ENCODE peak calls at places on chromosomes 4 and X, in four cellular contexts. One of them, this sample, is unnamed.
A peak's percentile ranks its signal among the peaks of the same experiment; 100 is the strongest.

GRCh38 chrX:56853436-56853835 is 124.4 kb downstream of the NBDY start:
- DNase-seq in HT-29: no peak
- DNase-seq in activated CD8-positive, alpha-beta memory T cell treated with anti-CD3 and anti-CD28 coated beads for 1 hour: no peak
- DNase-seq in T follicular helper cell: no peak
- DNase-seq in this sample: no peak

GRCh38 chrX:114800719-114801118 is 216.7 kb downstream of the IL13RA2 start:
- DNase-seq in HT-29: peak; percentile 16
- DNase-seq in activated CD8-positive, alpha-beta memory T cell treated with anti-CD3 and anti-CD28 coated beads for 1 hour: no peak
- DNase-seq in T follicular helper cell: no peak
- DNase-seq in this sample: no peak

GRCh38 chr4:146334862-146335449 is 120.6 kb downstream of the REELD1 start:
- DNase-seq in HT-29: no peak
- DNase-seq in activated CD8-positive, alpha-beta memory T cell treated with anti-CD3 and anti-CD28 coated beads for 1 hour: no peak
- DNase-seq in T follicular helper cell: no peak
- DNase-seq in this sample: no peak

GRCh38 chrX:11290673-11291072 is 2.5 kb upstream of the AMELX start:
- DNase-seq in HT-29: no peak
- DNase-seq in activated CD8-positive, alpha-beta memory T cell treated with anti-CD3 and anti-CD28 coated beads for 1 hour: no peak
- DNase-seq in T follicular helper cell: no peak
- DNase-seq in this sample: no peak

GRCh38 chrX:40808203-40808602 is 72.9 kb upstream of the MED14 start:
- DNase-seq in HT-29: no peak
- DNase-seq in activated CD8-positive, alpha-beta memory T cell treated with anti-CD3 and anti-CD28 coated beads for 1 hour: no peak
- DNase-seq in T follicular helper cell: no peak
- DNase-seq in this sample: no peak

GRCh38 chr4:80989921-80990544 is 40.5 kb upstream of the BMP3 start:
- DNase-seq in HT-29: peak; percentile 89
- DNase-seq in activated CD8-positive, alpha-beta memory T cell treated with anti-CD3 and anti-CD28 coated beads for 1 hour: no peak
- DNase-seq in T follicular helper cell: no peak
- DNase-seq in this sample: peak; percentile 29

GRCh38 chrX:46582964-46583363 is 9.4 kb downstream of the CHST7 start:
- DNase-seq in HT-29: no peak
- DNase-seq in activated CD8-positive, alpha-beta memory T cell treated with anti-CD3 and anti-CD28 coated beads for 1 hour: no peak
- DNase-seq in T follicular helper cell: no peak
- DNase-seq in this sample: peak; percentile 48

GRCh38 chr4:4200624-4201023 is 26.1 kb downstream of the OTOP1 start:
- DNase-seq in HT-29: no peak
- DNase-seq in activated CD8-positive, alpha-beta memory T cell treated with anti-CD3 and anti-CD28 coated beads for 1 hour: no peak
- DNase-seq in T follicular helper cell: no peak
- DNase-seq in this sample: no peak

GRCh38 chr4:163165217-163166017 is 1.3 kb downstream of the NAF1 start:
- DNase-seq in HT-29: peak; percentile 36
- DNase-seq in activated CD8-positive, alpha-beta memory T cell treated with anti-CD3 and anti-CD28 coated beads for 1 hour: no peak
- DNase-seq in T follicular helper cell: no peak
- DNase-seq in this sample: no peak

GRCh38 chr4:87058272-87059073 is 123.7 kb downstream of the AFF1 start:
- DNase-seq in HT-29: peak; percentile 76
- DNase-seq in activated CD8-positive, alpha-beta memory T cell treated with anti-CD3 and anti-CD28 coated beads for 1 hour: no peak
- DNase-seq in T follicular helper cell: no peak
- DNase-seq in this sample: no peak

This sample was measured in amniotic stem cell.